ENCODE peak calls at places on chromosomes 13 and 19, in eight cellular contexts. X, P, R, U, C, D, M and N are unnamed samples.
A peak's percentile ranks its signal among the peaks of the same experiment; 100 is the strongest.

GRCh38 chr19:15476334-15476733 is 3.0 kb downstream of the PGLYRP2 start:
- DNase-seq in P (no peak), C (no peak), X (no peak), M (no peak), R (no peak), U (no peak), D (no peak), N (no peak)

GRCh38 chr13:25224151-25224550 is 52.1 kb upstream of the AMER2 start:
- DNase-seq in C (no peak), U (no peak), P (no peak), R (no peak), M (no peak), D (no peak), X (no peak), N (no peak)

GRCh38 chr19:46926201-46927071 is 65.6 kb downstream of the ARHGAP35 start:
- DNase-seq in D (no peak), R (no peak), X (no peak), M (peak; percentile 14), U (no peak), P (no peak), C (no peak), N (no peak)

GRCh38 chr13:98454389-98454881 is 122.5 kb downstream of the STK24 start:
- DNase-seq in P (no peak), C (no peak), X (no peak), R (peak; percentile 35), U (no peak), M (peak; percentile 34), D (no peak), N (peak; percentile 67)

GRCh38 chr13:87094646-87095045 is 576.5 kb upstream of the SLITRK5 start:
- DNase-seq in P (no peak), R (no peak), M (peak; percentile 5), X (no peak), D (no peak), U (no peak), C (no peak), N (no peak)

GRCh38 chr13:99004931-99005330 is 27.1 kb upstream of the DOCK9 start:
- DNase-seq in U (no peak), M (no peak), C (no peak), P (no peak), R (no peak), D (no peak), X (no peak), N (no peak)

GRCh38 chr13:43848250-43848649 is 31.3 kb downstream of the CCDC122 start:
- DNase-seq in D (no peak), M (peak; percentile 13), R (peak; percentile 65), P (no peak), X (peak; percentile 13), U (no peak), C (no peak), N (peak; percentile 15)

GRCh38 chr19:49988007-49988406 is 27.0 kb upstream of the SIGLEC11 start:
- DNase-seq in C (no peak), X (no peak), D (no peak), R (no peak), U (no peak), P (no peak), M (no peak), N (no peak)

GRCh38 chr19:2888739-2889224 is 11.9 kb upstream of the ZNF57 start:
- DNase-seq in M (no peak), C (no peak), X (peak; percentile 30), P (no peak), U (peak; percentile 82), R (peak; percentile 65), D (peak; percentile 64), N (no peak)

DNA sequence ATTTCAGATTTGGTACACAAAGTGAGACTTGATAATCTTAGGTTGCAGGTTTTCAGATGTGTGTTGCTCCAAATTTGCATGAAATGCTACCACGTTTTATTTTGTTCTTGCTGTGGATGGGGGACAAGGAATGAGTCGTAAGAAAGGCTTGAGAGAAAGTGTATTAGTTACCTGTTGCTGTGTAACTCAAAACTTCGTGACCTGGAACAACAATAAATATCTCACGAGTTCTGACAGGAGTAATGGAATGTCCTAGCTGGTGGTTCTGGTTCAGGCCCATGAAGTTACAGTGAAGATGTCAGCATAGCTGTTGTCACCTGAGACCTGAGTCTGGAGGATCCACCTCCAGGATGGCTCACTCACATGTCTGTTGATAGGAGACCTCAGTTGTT is 1.2 kb downstream of the ZNF8 start:
- DNase-seq in D (no peak), P (no peak), X (peak; percentile 26), R (peak; percentile 18), U (no peak), C (no peak), M (no peak), N (no peak)
- H3K27ac ChIP-seq in D (no peak overlapping the region), P (no peak overlapping the region), X (no peak overlapping the region), R (peak overlapping the region; percentile 73), U (no peak overlapping the region), C (no peak overlapping the region), M (no peak overlapping the region), N (no peak overlapping the region)

GRCh38 chr19:42363614-42364346 is 26.3 kb downstream of the CNFN start:
- DNase-seq in P (no peak), M (no peak), U (no peak), D (no peak), X (no peak), R (no peak), C (no peak), N (no peak)

GRCh38 chr19:42362342-42362741 is 27.8 kb downstream of the CNFN start:
- DNase-seq in X (no peak), R (no peak), D (no peak), P (no peak), M (no peak), C (no peak), U (no peak), N (no peak)

GRCh38 chr19:42361545-42361910 is 28.6 kb downstream of the CNFN start:
- DNase-seq in R (no peak), M (no peak), X (no peak), U (no peak), P (no peak), D (no peak), C (no peak), N (no peak)

GRCh38 chr19:42360787-42361544 is 29.1 kb downstream of the CNFN start:
- DNase-seq in X (no peak), U (no peak), D (peak; percentile 86), M (no peak), R (no peak), P (no peak), C (no peak), N (no peak)

DNA sequence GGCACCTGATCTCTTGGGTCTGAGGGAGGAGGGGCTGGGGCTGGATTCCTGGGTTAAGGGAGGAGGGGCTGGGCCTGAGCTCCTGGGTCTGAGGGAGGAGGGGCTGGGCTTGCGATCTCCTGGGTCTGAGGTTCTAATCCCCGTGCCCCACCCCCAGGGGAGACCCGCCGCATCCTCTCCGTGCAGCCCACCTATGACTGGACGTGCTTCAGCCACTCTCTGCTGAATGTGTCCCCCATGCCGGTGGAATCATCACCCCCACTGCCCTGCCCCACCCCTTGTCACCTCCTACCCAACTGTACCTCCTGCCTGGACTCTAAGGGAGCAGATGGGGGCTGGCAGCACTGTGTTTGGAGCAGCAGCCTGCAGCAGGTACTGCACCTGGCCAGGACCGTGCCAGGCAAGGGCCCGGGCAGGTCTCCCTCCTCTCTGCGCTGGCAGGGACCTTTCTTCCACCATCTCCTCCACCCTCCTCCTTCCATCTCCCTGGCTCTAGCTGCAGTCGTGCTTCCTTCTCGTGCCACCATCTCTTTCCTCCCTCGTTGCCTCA is 27.1 kb downstream of the CNFN start:
- DNase-seq in R (no peak), P (no peak), U (no peak), X (no peak), D (no peak), M (no peak), C (no peak), N (no peak)
- TF ChIP-seq CTCF in R (no peak), P (no peak), U (no peak), X (no peak), D (no peak), M (no peak), C (no peak), N (no peak)

GRCh38 chr13:97259787-97260641 is 37.9 kb downstream of the MBNL2 start:
- DNase-seq in M (peak; percentile 49), C (no peak), R (no peak), U (no peak), X (peak; percentile 46), P (no peak), D (no peak), N (peak; percentile 78)

GRCh38 chr13:97257228-97257755 is 35.2 kb downstream of the MBNL2 start:
- DNase-seq in D (no peak), X (no peak), U (no peak), C (no peak), M (peak; percentile 31), R (no peak), P (no peak), N (no peak)

GRCh38 chr13:97257800-97258799 is 36.0 kb downstream of the MBNL2 start:
- DNase-seq in D (peak; percentile 79), X (peak; percentile 81), P (peak; percentile 93), M (peak; percentile 82), U (peak; percentile 48), R (peak; percentile 79), C (no peak), N (peak; percentile 97)

GRCh38 chr13:97256343-97256783 is 34.2 kb downstream of the MBNL2 start:
- DNase-seq in P (peak; percentile 98), R (peak; percentile 83), X (peak; percentile 77), U (no peak), M (peak; percentile 88), C (no peak), D (no peak), N (peak; percentile 91)

DNA sequence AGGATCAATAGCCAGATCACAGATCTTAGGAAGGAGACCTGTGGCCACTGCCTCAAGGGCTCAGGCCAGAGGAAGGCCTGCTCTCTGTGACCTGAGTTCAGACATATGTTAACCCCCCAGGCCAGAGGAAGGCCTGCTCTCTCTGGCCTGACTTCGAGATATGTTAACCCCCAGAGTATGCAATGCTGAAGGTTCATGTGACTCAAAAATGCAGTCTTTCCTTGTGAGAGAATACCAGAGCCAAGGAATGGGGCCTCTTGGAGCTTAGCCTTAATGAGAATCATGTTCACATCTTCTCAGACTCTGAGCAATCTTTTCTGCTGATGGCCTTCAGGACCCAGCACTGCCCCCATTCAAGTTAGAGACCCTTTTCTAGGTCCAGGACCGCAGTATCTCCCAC is 36.7 kb downstream of the MBNL2 start:
- DNase-seq in R (no peak), M (no peak), U (no peak), D (no peak), C (no peak), P (no peak), X (no peak), N (peak; percentile 41)
- H3K27ac ChIP-seq in R (peak overlapping the region; percentile 97), M (peak overlapping the region; percentile 93), U (peak overlapping the region; percentile 90), D (no peak overlapping the region), C (no peak overlapping the region), P (peak overlapping the region; percentile 100), X (peak overlapping the region; percentile 70), N (peak overlapping the region; percentile 98)

DNA sequence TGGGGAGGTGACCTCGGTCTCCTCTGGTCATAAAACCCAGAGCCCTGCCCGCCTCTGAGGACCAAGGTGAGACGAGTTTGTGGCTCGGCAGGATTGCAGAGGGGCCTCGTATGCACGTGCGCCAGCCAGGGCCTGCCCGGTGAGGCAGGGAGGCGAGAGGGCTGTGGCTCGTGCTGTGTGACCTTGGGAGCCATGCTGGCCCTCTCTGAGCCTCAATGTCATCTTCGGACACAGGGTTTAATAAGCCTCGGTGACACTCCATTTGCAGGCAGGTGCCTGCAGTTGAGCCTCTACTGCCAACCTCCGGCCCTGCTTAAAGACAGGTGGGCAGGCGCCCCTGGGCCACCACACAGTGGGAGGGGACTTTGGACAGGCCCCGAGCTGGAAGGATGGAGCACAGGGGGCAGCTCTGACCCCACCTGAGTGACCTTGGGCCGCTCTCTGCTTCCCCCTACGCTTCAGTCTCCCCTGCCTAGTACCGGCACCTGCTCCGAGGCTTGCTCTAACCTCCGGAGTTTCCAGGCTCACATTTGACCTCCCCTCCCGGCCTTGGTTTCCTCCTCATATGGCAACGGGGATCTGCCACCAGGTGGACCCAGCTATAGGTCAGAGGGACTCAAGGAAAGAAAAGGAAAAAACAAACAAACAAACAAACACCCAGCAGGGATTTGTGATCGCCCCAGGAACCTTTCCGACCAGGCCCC is 3.2 kb downstream of the ZBTB7A start:
- DNase-seq in D (peak; percentile 67), X (no peak), M (no peak), U (no peak), P (no peak), R (no peak), C (peak; percentile 50), N (no peak)
- TF ChIP-seq CTCF in D (peak; percentile 24), X (no peak), M (peak; percentile 34), U (no peak), P (peak; percentile 38), R (peak; percentile 13), C (no peak), N (peak; percentile 28)